ENCODE peak calls at places on chromosome 2, in four cellular contexts. K is stimulated activated CD4-positive, alpha-beta T cell treated with anti-CD3 and anti-CD28 coated beads, Interleukin-12 subunit alpha, Interleukin-12 subunit beta, amount 100 ng/mL, for 48 hours; L is T-helper 1 cell; R is activated T-cell treated with anti-CD3 and anti-CD28 coated beads, Interleukin-2, amount 50 U/mL, for 4 hours. A is an unnamed sample.
A peak's percentile ranks its signal among the peaks of the same experiment; 100 is the strongest.

GRCh38 chr2:161138429-161138828 is 21.8 kb upstream of the TANK start:
- DNase-seq in K (no peak), L (no peak), R (no peak), A (no peak)

GRCh38 chr2:121095257-121096080 is 189.5 kb downstream of the TFCP2L1 start:
- DNase-seq in K (no peak), R (no peak), L (no peak), A (peak; percentile 76)

GRCh38 chr2:128642316-128642715 is 323.6 kb upstream of the HS6ST1 start:
- DNase-seq in L (no peak), K (no peak), R (no peak), A (no peak)

GRCh38 chr2:149094217-149095015 is 55.9 kb downstream of the LYPD6B start:
- DNase-seq in K (no peak), L (no peak), R (no peak), A (peak; percentile 78)

GRCh38 chr2:7726989-7727388 is 809.8 kb downstream of the RNF144A start:
- DNase-seq in L (no peak), R (no peak), K (no peak), A (no peak)

GRCh38 chr2:229784791-229785190 is 70.4 kb upstream of the DNER start:
- DNase-seq in K (no peak), L (no peak), R (no peak), A (no peak)

GRCh38 chr2:139720056-139720455 is 939.9 kb upstream of the NXPH2 start:
- DNase-seq in R (no peak), L (no peak), K (no peak), A (no peak)

GRCh38 chr2:96088340-96089335 is 27.7 kb downstream of the ADRA2B start:
- DNase-seq in K (no peak), L (no peak), R (no peak), A (no peak)

A was measured in Daoy.